ENCODE peak calls at places on chromosome 21, in five cellular contexts. D, Q, P, E and C are unnamed samples.

GRCh38 chr21:29130234-29130993 is at the start of gene MAP3K7CL:
- DNase-seq in Q (peak; percentile 66), E (peak; percentile 83), D (no peak), P (peak; percentile 100), C (peak; percentile 100)

GRCh38 chr21:44019568-44019958 is 7.5 kb downstream of the TRAPPC10 start:
- DNase-seq in Q (no peak), D (no peak), P (no peak), E (no peak), C (no peak)

GRCh38 chr21:34227386-34227852 is 136.4 kb upstream of the KCNE2 start:
- DNase-seq in E (peak; percentile 12), D (no peak), Q (no peak), P (peak; percentile 45), C (peak; percentile 61)

GRCh38 chr21:42975886-42976608 is 1.7 kb downstream of the PKNOX1 start:
- DNase-seq in Q (no peak), P (no peak), E (no peak), D (no peak), C (no peak)

GRCh38 chr21:33197546-33197945 is 32.2 kb upstream of the IFNAR2 start:
- DNase-seq in Q (no peak), D (no peak), E (no peak), P (no peak), C (no peak)

GRCh38 chr21:33121715-33122475 is 52.0 kb downstream of the OLIG1 start:
- DNase-seq in P (peak; percentile 14), E (peak; percentile 34), D (peak; percentile 61), Q (no peak), C (peak; percentile 20)

GRCh38 chr21:35244514-35244913 is 195.4 kb upstream of the RUNX1 start:
- DNase-seq in Q (no peak), E (no peak), P (peak; percentile 77), D (peak; percentile 45), C (peak; percentile 60)

GRCh38 chr21:46326110-46326703 is 2.3 kb downstream of the PCNT start:
- DNase-seq in P (no peak), Q (no peak), E (peak; percentile 22), D (no peak), C (no peak)

GRCh38 chr21:25898671-25899070 is 163.9 kb downstream of the GABPA start:
- DNase-seq in E (no peak), D (no peak), P (no peak), Q (no peak), C (peak; percentile 19)

GRCh38 chr21:42009018-42009830 is 936 bp downstream of the ZBTB21 start:
- DNase-seq in E (peak; percentile 49), D (peak; percentile 66), Q (peak; percentile 54), P (peak; percentile 81), C (peak; percentile 41)

GRCh38 chr21:20728691-20729090 is 269.5 kb upstream of the NCAM2 start:
- DNase-seq in E (no peak), D (no peak), P (no peak), Q (no peak), C (no peak)

GRCh38 chr21:26795866-26796329 is 49.3 kb downstream of the ADAMTS1 start:
- DNase-seq in E (peak; percentile 84), D (no peak), P (peak; percentile 100), Q (peak; percentile 97), C (peak; percentile 99)

GRCh38 chr21:33670076-33670475 is 27.8 kb downstream of the ITSN1 start:
- DNase-seq in E (peak; percentile 37), P (peak; percentile 43), Q (no peak), D (peak; percentile 25), C (no peak)

GRCh38 chr21:42216726-42217572 is 2.0 kb upstream of the ABCG1 start:
- DNase-seq in Q (no peak), E (no peak), P (no peak), D (no peak), C (no peak)

GRCh38 chr21:10521091-10521598 is at the start of gene TPTE:
- DNase-seq in E (no peak), Q (no peak), P (no peak), D (no peak), C (no peak)

GRCh38 chr21:17257784-17258183 is 255.1 kb upstream of the CXADR start:
- DNase-seq in P (no peak), D (no peak), Q (no peak), E (peak; percentile 10), C (no peak)

GRCh38 chr21:35223480-35224156 is 174.5 kb upstream of the RUNX1 start:
- DNase-seq in P (no peak), D (no peak), Q (no peak), E (no peak), C (peak; percentile 24)

GRCh38 chr21:44059710-44060109 is 47.5 kb upstream of the PWP2 start:
- DNase-seq in E (no peak), P (no peak), D (no peak), Q (no peak), C (no peak)

GRCh38 chr21:25507522-25507921 is 99.8 kb downstream of the MRPL39 start:
- DNase-seq in P (peak; percentile 23), E (peak; percentile 46), Q (no peak), D (peak; percentile 5), C (peak; percentile 39)

GRCh38 chr21:42574234-42575027 is 60.8 kb downstream of the SLC37A1 start:
- DNase-seq in E (no peak), Q (peak; percentile 7), P (peak; percentile 13), D (peak; percentile 10), C (peak; percentile 52)

GRCh38 chr21:43020771-43021170 is 46.4 kb downstream of the PKNOX1 start:
- DNase-seq in D (no peak), Q (no peak), E (no peak), P (no peak), C (no peak)

GRCh38 chr21:25487046-25487594 is 120.2 kb downstream of the MRPL39 start:
- DNase-seq in Q (no peak), E (no peak), D (peak; percentile 75), P (no peak), C (no peak)

GRCh38 chr21:44057055-44057454 is 44.9 kb downstream of the TRAPPC10 start:
- DNase-seq in Q (no peak), P (no peak), E (no peak), D (no peak), C (no peak)

GRCh38 chr21:43893536-43894205 is 28.6 kb downstream of the AGPAT3 start:
- DNase-seq in D (no peak), E (no peak), P (no peak), Q (no peak), C (no peak)

GRCh38 chr21:42833859-42834729 is 45.2 kb downstream of the WDR4 start:
- DNase-seq in E (no peak), D (no peak), P (no peak), Q (peak; percentile 6), C (no peak)

GRCh38 chr21:41631564-41632461 is 123.9 kb upstream of the TMPRSS2 start:
- DNase-seq in P (no peak), D (no peak), E (peak; percentile 96), Q (no peak), C (peak; percentile 39)

GRCh38 chr21:33897739-33898138 is 17.9 kb downstream of the ATP5PO start:
- DNase-seq in Q (no peak), E (no peak), P (peak; percentile 5), D (no peak), C (no peak)

GRCh38 chr21:42526379-42526727 is 12.7 kb downstream of the SLC37A1 start:
- DNase-seq in Q (no peak), D (no peak), E (no peak), P (no peak), C (peak; percentile 21)

GRCh38 chr21:46489800-46490199 is 31.1 kb downstream of the DIP2A start:
- DNase-seq in Q (no peak), P (no peak), D (no peak), E (no peak), C (no peak)

GRCh38 chr21:20419780-20420179 is 578.4 kb upstream of the NCAM2 start:
- DNase-seq in Q (no peak), E (no peak), P (no peak), D (no peak), C (no peak)

GRCh38 chr21:34810786-34811185 is 142.0 kb downstream of the CLIC6 start:
- DNase-seq in Q (no peak), E (no peak), D (no peak), P (no peak), C (no peak)

GRCh38 chr21:27648560-27648959 is 681.7 kb upstream of the ADAMTS5 start:
- DNase-seq in P (peak; percentile 90), D (no peak), E (peak; percentile 65), Q (no peak), C (peak; percentile 96)

GRCh38 chr21:43335119-43335518 is 91.8 kb downstream of the SIK1 start:
- DNase-seq in D (no peak), P (no peak), E (no peak), Q (no peak), C (no peak)

GRCh38 chr21:29501451-29501850 is 202.7 kb downstream of the BACH1 start:
- DNase-seq in E (peak; percentile 60), D (no peak), P (peak; percentile 88), Q (no peak), C (peak; percentile 91)

GRCh38 chr21:38984982-38985422 is 179.3 kb downstream of the ETS2 start:
- DNase-seq in D (peak; percentile 78), Q (no peak), E (no peak), P (peak; percentile 86), C (peak; percentile 38)
- H3K4me3 ChIP-seq in D (no peak overlapping the region), Q (no peak overlapping the region), E (no peak overlapping the region), P (no peak overlapping the region), C (no peak overlapping the region)

GRCh38 chr21:23401278-23401677 is 2206.0 kb downstream of the MRPL39 start:
- DNase-seq in Q (no peak), D (peak; percentile 27), P (no peak), E (peak; percentile 61), C (peak; percentile 28)
- TF ChIP-seq CTCF in Q (no peak), D (peak; percentile 31), P (no peak), E (peak; percentile 68), C (peak; percentile 35)

DNA sequence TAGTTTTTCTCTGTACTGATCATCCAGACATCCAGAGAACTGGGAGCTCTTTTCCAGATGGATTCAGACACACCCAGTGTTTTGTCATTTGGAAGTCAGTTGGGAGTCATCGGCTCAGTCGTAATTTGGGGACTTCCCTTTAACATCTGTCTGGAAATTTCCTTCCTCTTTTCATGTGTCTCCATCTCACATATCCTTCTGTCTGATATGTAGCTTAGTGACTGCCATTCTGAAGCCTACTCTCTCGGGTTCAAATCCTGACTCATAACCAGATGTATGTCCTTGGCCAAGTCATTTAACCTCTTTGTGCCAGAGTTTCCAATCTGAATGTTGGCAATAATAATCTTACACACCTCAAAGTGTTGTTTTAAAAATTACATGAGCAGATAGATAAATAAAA is 3.0 kb downstream of the MORC3 start:
- DNase-seq in Q (no peak), D (peak; percentile 74), P (peak; percentile 20), E (peak; percentile 36), C (no peak)
- H3K4me3 ChIP-seq in Q (no peak overlapping the region), D (peak overlapping the region; percentile 89), P (no peak overlapping the region), E (peak overlapping the region; percentile 90), C (no peak overlapping the region)

DNA sequence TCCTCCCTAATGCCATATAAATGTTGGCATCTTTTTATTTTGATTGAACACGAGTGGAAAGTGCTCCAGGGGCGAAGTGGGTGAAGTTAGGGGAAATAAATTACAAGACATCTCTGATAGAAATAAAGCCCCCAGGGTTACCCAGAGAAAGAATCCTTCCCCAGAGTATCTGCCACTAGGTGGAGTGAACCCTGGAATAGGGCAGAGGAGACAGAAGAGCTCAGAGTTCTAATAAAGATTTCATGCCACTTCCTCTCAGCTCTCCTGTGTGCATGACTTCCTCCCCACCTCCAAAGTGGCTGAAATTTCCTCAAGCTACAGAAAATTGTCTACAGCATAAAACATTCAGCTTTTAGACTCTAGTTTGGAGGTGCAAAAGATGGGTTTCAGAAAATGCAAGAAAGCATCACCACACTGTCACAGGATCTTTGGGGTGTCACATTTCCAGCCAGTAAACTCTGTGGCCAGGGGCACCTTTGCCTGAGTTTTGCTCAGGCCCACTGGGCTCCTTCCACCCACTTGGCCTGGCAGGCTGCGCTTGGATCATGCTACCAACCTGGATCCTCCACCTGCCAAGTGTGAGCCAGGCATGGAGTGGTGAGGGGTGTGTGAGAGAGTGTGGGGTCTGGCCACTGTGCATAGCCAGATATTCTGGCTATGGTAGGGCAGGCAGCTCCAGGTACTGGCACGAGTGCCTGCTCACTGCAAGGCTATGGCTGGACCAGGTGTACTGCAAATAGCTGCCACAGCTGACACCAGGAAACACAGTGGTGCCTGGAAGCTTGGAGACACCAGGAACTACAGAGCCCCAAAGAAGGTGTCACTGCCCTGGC is 208.8 kb upstream of the USP25 start:
- DNase-seq in Q (no peak), P (peak; percentile 0), E (peak; percentile 43), D (peak; percentile 10), C (peak; percentile 31)
- TF ChIP-seq CTCF in Q (no peak), P (peak; percentile 29), E (peak; percentile 58), D (peak; percentile 25), C (peak; percentile 65)